ENCODE peak calls at places on chromosomes 3 and 15, in seven cellular contexts. Z is endothelial cell, T is upper lobe of right lung, W is colonic mucosa, O is PC-3, P is IMR-90, E is fibroblast of the aortic adventitia. X is an unnamed sample.

GRCh38 chr3:197137741-197138140 is 108.1 kb upstream of the MELTF start:
- DNase-seq in Z (no peak), T (no peak), W (no peak), O (no peak), P (no peak), E (no peak), X (no peak)

GRCh38 chr3:122969585-122970453 is 57.7 kb downstream of the SEMA5B start:
- DNase-seq in Z (no peak), T (no peak), W (no peak), O (peak; percentile 17), P (peak; percentile 50), E (peak; percentile 87), X (peak; percentile 39)

GRCh38 chr3:186417791-186418190 is 55.8 kb upstream of the DGKG start:
- DNase-seq in Z (no peak), T (no peak), W (no peak), O (peak; percentile 98), P (peak; percentile 83), E (peak; percentile 40), X (peak; percentile 91)

GRCh38 chr15:98289747-98290146 is 329.2 kb downstream of the ARRDC4 start:
- DNase-seq in Z (no peak), T (no peak), W (no peak), O (no peak), P (no peak), E (no peak), X (peak; percentile 8)

GRCh38 chr3:16961621-16962205 is 77.0 kb downstream of the PLCL2 start:
- DNase-seq in Z (no peak), T (no peak), W (no peak), O (no peak), P (no peak), E (no peak), X (no peak)

GRCh38 chr3:96813134-96813819 is 1.1 kb upstream of the EPHA6 start:
- DNase-seq in Z (peak; percentile 93), T (peak; percentile 84), W (peak; percentile 67), O (peak; percentile 87), P (peak; percentile 30), E (peak; percentile 44), X (peak; percentile 29)

GRCh38 chr3:56302417-56302816 is 165.8 kb downstream of the ERC2 start:
- DNase-seq in Z (peak; percentile 7), T (no peak), W (no peak), O (peak; percentile 39), P (no peak), E (no peak), X (no peak)

GRCh38 chr3:106792716-106793115 is 584.5 kb upstream of the CCDC54 start:
- DNase-seq in Z (no peak), T (no peak), W (no peak), O (no peak), P (peak; percentile 23), E (no peak), X (peak; percentile 33)

GRCh38 chr15:99435138-99435695 is 130.6 kb upstream of the MEF2A start:
- DNase-seq in Z (no peak), T (peak; percentile 71), W (peak; percentile 94), O (peak; percentile 79), P (no peak), E (no peak), X (no peak)

GRCh38 chr3:68334547-68334946 is 597.8 kb downstream of the TAFA4 start:
- DNase-seq in Z (no peak), T (no peak), W (no peak), O (no peak), P (no peak), E (no peak), X (no peak)

GRCh38 chr3:42035816-42036482 is 55.2 kb upstream of the TRAK1 start:
- DNase-seq in Z (no peak), T (no peak), W (peak; percentile 25), O (no peak), P (no peak), E (no peak), X (no peak)

GRCh38 chr3:13343601-13344000 is 76.5 kb downstream of the NUP210 start:
- DNase-seq in Z (no peak), T (no peak), W (no peak), O (no peak), P (no peak), E (no peak), X (no peak)

GRCh38 chr15:77702211-77702957 is 69.7 kb upstream of the LINGO1 start:
- DNase-seq in Z (peak; percentile 70), T (no peak), W (peak; percentile 18), O (peak; percentile 36), P (peak; percentile 18), E (peak; percentile 22), X (peak; percentile 4)

GRCh38 chr3:113136071-113136470 is 75.3 kb upstream of the BOC start:
- DNase-seq in Z (no peak), T (no peak), W (no peak), O (peak; percentile 60), P (peak; percentile 27), E (peak; percentile 61), X (peak; percentile 13)

GRCh38 chr3:141482250-141482937 is 4.4 kb upstream of the RASA2 start:
- DNase-seq in Z (no peak), T (no peak), W (no peak), O (peak; percentile 73), P (peak; percentile 81), E (peak; percentile 97), X (peak; percentile 88)

GRCh38 chr3:115321396-115321795 is 174.3 kb upstream of the ZBTB20 start:
- DNase-seq in Z (no peak), T (no peak), W (no peak), O (peak; percentile 6), P (peak; percentile 31), E (peak; percentile 39), X (peak; percentile 19)

GRCh38 chr3:195095035-195095703 is 175.8 kb downstream of the XXYLT1 start:
- DNase-seq in Z (no peak), T (peak; percentile 58), W (no peak), O (no peak), P (no peak), E (no peak), X (no peak)

GRCh38 chr15:72231847-72232461 is 964 bp upstream of the PKM start:
- DNase-seq in Z (no peak), T (no peak), W (peak; percentile 69), O (peak; percentile 79), P (peak; percentile 82), E (peak; percentile 87), X (peak; percentile 80)

GRCh38 chr15:83973816-83974215 is 261.8 kb upstream of the GOLGA6L4 start:
- DNase-seq in Z (no peak), T (no peak), W (no peak), O (peak; percentile 30), P (peak; percentile 4), E (peak; percentile 11), X (no peak)

GRCh38 chr3:28042095-28042635 is 199.3 kb upstream of the CMC1 start:
- DNase-seq in Z (no peak), T (no peak), W (no peak), O (no peak), P (no peak), E (no peak), X (no peak)

GRCh38 chr3:136193273-136194043 is 2.7 kb downstream of the MSL2 start:
- DNase-seq in Z (no peak), T (no peak), W (no peak), O (peak; percentile 22), P (no peak), E (peak; percentile 24), X (no peak)

GRCh38 chr3:27392950-27393679 is 23.9 kb upstream of the NEK10 start:
- DNase-seq in Z (no peak), T (no peak), W (no peak), O (no peak), P (no peak), E (no peak), X (no peak)

GRCh38 chr15:80694624-80695098 is 449 bp upstream of the ABHD17C start:
- DNase-seq in Z (peak; percentile 10), T (peak; percentile 74), W (peak; percentile 44), O (peak; percentile 32), P (peak; percentile 33), E (peak; percentile 63), X (no peak)

GRCh38 chr15:92130906-92131305 is 262.8 kb upstream of the ST8SIA2 start:
- DNase-seq in Z (no peak), T (no peak), W (no peak), O (no peak), P (no peak), E (no peak), X (no peak)

GRCh38 chr3:42680256-42680655 is 5.1 kb upstream of the KLHL40 start:
- DNase-seq in Z (no peak), T (peak; percentile 11), W (no peak), O (no peak), P (peak; percentile 58), E (peak; percentile 57), X (peak; percentile 36)

GRCh38 chr3:154862265-154862664 is 217.9 kb upstream of the MME start:
- DNase-seq in Z (no peak), T (no peak), W (no peak), O (peak; percentile 26), P (peak; percentile 70), E (no peak), X (no peak)

GRCh38 chr3:39809181-39809994 is at the start of gene MYRIP:
- DNase-seq in Z (peak; percentile 75), T (peak; percentile 91), W (peak; percentile 65), O (peak; percentile 22), P (no peak), E (peak; percentile 7), X (no peak)
- TF ChIP-seq CTCF in Z (no peak), T (no peak), W (no peak), O (no peak), P (no peak), E (no peak), X (no peak)

DNA sequence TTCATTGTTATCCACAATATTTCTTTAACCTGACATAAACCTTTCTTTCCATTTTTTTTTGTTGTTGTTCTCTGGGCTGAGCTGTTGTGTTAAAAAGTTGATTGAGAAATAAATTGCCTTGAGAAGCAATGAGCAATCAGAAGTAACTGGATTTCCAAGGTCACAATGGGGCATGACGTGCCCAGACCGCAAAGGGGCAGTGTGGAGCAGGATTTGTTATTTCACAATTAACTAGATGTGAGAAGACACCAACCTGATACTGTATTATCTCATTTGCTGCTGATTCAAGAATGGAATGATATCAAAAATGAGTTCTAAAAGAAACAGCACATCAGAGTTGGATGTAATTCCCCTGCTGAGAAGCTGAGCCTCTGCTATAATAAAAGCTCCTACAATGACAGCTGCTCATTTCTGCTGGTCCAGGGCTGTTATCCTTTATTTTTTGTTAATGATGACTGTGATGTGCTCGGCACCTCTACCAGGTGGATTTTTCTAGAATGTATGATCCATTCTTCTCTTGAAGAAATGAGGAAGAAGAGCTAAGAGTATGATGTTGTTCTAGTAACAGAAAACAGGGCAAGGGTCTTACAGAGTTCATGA is 28.1 kb downstream of the CPNE4 start:
- DNase-seq in Z (peak; percentile 62), T (no peak), W (peak; percentile 28), O (peak; percentile 59), P (peak; percentile 24), E (peak; percentile 38), X (peak; percentile 19)
- TF ChIP-seq CTCF in Z (peak; percentile 65), T (peak; percentile 53), W (peak; percentile 31), O (peak; percentile 65), P (peak; percentile 56), E (peak; percentile 63), X (peak; percentile 72)

GRCh38 chr3:146747928-146748327 is 142.8 kb upstream of the PLSCR5 start:
- DNase-seq in Z (no peak), T (no peak), W (no peak), O (peak; percentile 46), P (peak; percentile 33), E (peak; percentile 78), X (peak; percentile 72)
- TF ChIP-seq CTCF in Z (no peak), T (peak; percentile 17), W (no peak), O (peak; percentile 47), P (peak; percentile 39), E (peak; percentile 61), X (peak; percentile 71)

DNA sequence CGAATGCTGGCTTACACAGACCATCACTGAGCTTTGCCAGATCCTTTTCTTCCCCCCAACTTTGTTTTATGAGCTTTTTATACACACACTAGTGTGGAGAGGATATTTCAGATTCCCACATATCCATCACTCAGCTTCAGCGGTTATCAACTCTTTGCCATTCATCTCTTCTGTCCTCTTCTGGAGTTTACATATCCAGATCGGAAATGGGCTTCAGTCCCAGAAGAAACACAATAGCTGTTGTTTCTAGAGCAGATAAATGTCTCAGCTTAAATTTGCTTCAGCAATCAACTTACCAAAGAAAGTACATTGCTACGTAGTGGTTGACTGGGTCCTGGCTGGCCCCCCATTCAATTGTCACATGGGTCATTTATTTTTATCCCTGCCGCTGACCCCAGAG is 185.9 kb upstream of the BHLHE40 start:
- DNase-seq in Z (no peak), T (no peak), W (no peak), O (no peak), P (no peak), E (no peak), X (no peak)
- TF ChIP-seq CTCF in Z (no peak), T (no peak), W (no peak), O (no peak), P (no peak), E (no peak), X (no peak)

X was measured in HFFc6.